ENCODE peak calls at places on chromosomes 2 and 18, in five cellular contexts. G is H9, T is IMR-90, E is mesenchymal stem cell, Y is H1. B is an unnamed sample.
A peak's percentile ranks its signal among the peaks of the same experiment; 100 is the strongest.

GRCh38 chr2:67581751-67582150 is 184.6 kb downstream of the ETAA1 start:
- DNase-seq in G (peak; percentile 65), T (no peak), E (no peak), Y (peak; percentile 57), B (no peak)

GRCh38 chr2:133756833-133757232 is 188.6 kb upstream of the NCKAP5 start:
- DNase-seq in G (no peak), T (no peak), E (no peak), Y (no peak), B (no peak)

GRCh38 chr2:124566518-124566970 is 541.5 kb downstream of the CNTNAP5 start:
- DNase-seq in G (no peak), T (no peak), E (no peak), Y (no peak), B (no peak)

GRCh38 chr2:129722306-129723020 is 257.0 kb upstream of the RAB6C start:
- DNase-seq in G (peak; percentile 46), T (no peak), E (no peak), Y (no peak), B (no peak)

GRCh38 chr2:21052044-21052443 is 8.2 kb upstream of the APOB start:
- DNase-seq in G (no peak), T (no peak), E (no peak), Y (peak; percentile 2), B (no peak)

GRCh38 chr2:41735446-41735845 is 312.4 kb upstream of the PKDCC start:
- DNase-seq in G (no peak), T (no peak), E (no peak), Y (no peak), B (no peak)

GRCh38 chr2:216424305-216424704 is 12.0 kb downstream of the SMARCAL1 start:
- DNase-seq in G (no peak), T (no peak), E (no peak), Y (no peak), B (no peak)

GRCh38 chr2:202038471-202039277 is 5.0 kb downstream of the FZD7 start:
- DNase-seq in G (peak; percentile 77), T (peak; percentile 62), E (peak; percentile 77), Y (no peak), B (no peak)

GRCh38 chr2:218125626-218126080 is at the start of gene CXCR2:
- DNase-seq in G (peak; percentile 38), T (no peak), E (no peak), Y (no peak), B (no peak)

GRCh38 chr2:53242090-53242489 is 525.5 kb upstream of the CHAC2 start:
- DNase-seq in G (no peak), T (no peak), E (no peak), Y (no peak), B (no peak)

GRCh38 chr2:200127852-200128251 is 172.5 kb downstream of the MAIP1 start:
- DNase-seq in G (no peak), T (peak; percentile 67), E (peak; percentile 18), Y (no peak), B (no peak)

GRCh38 chr2:240136671-240137292 is 677 bp upstream of the COPS9 start:
- DNase-seq in G (peak; percentile 22), T (no peak), E (no peak), Y (no peak), B (no peak)

GRCh38 chr2:218406949-218407703 is 7.5 kb downstream of the CTDSP1 start:
- DNase-seq in G (peak; percentile 51), T (peak; percentile 37), E (peak; percentile 60), Y (no peak), B (no peak)

GRCh38 chr2:139916822-139917221 is 1136.6 kb upstream of the NXPH2 start:
- DNase-seq in G (no peak), T (no peak), E (no peak), Y (no peak), B (no peak)

GRCh38 chr18:55900380-55900779 is 312.4 kb upstream of the TCF4 start:
- DNase-seq in G (no peak), T (peak; percentile 65), E (no peak), Y (no peak), B (no peak)

DNA sequence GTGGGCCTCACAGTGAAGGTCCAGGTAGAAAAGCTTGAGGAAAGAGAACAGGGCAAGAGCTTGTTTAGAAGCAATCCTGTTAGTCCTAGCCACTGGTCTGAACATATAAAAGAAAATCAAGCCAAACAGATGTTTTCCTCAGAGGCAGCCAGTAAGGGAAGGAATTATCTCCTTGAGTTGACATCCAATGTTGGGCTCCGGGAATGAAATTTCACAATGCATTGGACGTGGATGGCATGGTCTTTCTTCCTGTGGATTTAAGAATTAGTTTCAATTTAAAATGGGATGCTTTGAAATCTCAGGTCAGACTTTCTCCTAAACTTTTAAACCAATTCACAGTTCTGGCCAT is 92.1 kb downstream of the ACKR3 start:
- DNase-seq in G (no peak), T (no peak), E (no peak), Y (no peak), B (no peak)
- H3K4ac ChIP-seq in G (no peak overlapping the region), T (peak overlapping the region; percentile 35), E (no peak overlapping the region), Y (no peak overlapping the region), B (no peak overlapping the region)

GRCh38 chr2:230871361-230872150 is 6.8 kb downstream of the ITM2C start:
- DNase-seq in G (no peak), T (no peak), E (no peak), Y (no peak), B (no peak)
- H2BK5ac ChIP-seq in G (no peak overlapping the region), T (no peak overlapping the region), E (no peak overlapping the region), Y (peak overlapping the region; percentile 55), B (peak overlapping the region; percentile 27)

GRCh38 chr18:63969965-63970802 is at the start of gene SERPINB8:
- DNase-seq in G (peak; percentile 96), T (peak; percentile 94), E (peak; percentile 97), Y (peak; percentile 90), B (peak; percentile 78)
- H3K4ac ChIP-seq in G (no peak within 1 kb of the TSS), T (peak within 1 kb of the TSS; percentile 97), E (peak within 1 kb of the TSS; percentile 85), Y (no peak within 1 kb of the TSS), B (peak within 1 kb of the TSS; percentile 94)

GRCh38 chr2:236747925-236748324 is 178.3 kb downstream of the ACKR3 start:
- DNase-seq in G (no peak), T (no peak), E (no peak), Y (no peak), B (no peak)

GRCh38 chr2:236749346-236749745 is 179.7 kb downstream of the ACKR3 start:
- DNase-seq in G (no peak), T (peak; percentile 46), E (no peak), Y (no peak), B (no peak)

GRCh38 chr2:236748801-236749200 is 179.2 kb downstream of the ACKR3 start:
- DNase-seq in G (no peak), T (no peak), E (no peak), Y (no peak), B (no peak)

GRCh38 chr2:236747426-236747825 is 177.8 kb downstream of the ACKR3 start:
- DNase-seq in G (no peak), T (no peak), E (no peak), Y (no peak), B (no peak)

DNA sequence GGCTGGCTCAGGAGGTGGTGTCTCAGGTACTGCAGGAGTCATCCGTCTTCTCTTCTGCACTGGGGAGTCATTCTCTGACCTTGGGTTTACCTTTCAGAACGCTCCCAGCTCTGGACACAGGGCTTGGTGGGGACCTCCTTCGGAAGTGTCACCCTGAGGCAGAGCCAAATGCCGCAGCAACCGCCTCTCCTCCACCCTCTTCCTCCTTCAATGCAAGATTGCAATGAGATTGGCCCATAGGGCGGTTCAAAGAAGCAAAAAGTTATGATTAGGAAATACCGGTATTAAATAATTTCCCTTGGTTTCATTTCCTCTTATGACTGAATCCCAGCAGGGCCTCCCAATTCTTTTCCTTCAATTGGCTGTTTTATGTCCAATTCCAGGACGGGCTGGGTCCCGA is 178.8 kb downstream of the ACKR3 start:
- DNase-seq in G (no peak), T (no peak), E (no peak), Y (no peak), B (no peak)
- H2BK5ac ChIP-seq in G (no peak overlapping the region), T (no peak overlapping the region), E (no peak overlapping the region), Y (no peak overlapping the region), B (no peak overlapping the region)

GRCh38 chr2:43041167-43041566 is 185.2 kb downstream of the ZFP36L2 start:
- DNase-seq in G (no peak), T (no peak), E (peak; percentile 45), Y (no peak), B (no peak)

GRCh38 chr2:43038034-43038719 is 188.2 kb downstream of the ZFP36L2 start:
- DNase-seq in G (no peak), T (peak; percentile 35), E (peak; percentile 46), Y (no peak), B (no peak)

GRCh38 chr2:43040084-43040854 is 186.1 kb downstream of the ZFP36L2 start:
- DNase-seq in G (no peak), T (no peak), E (peak; percentile 51), Y (no peak), B (no peak)

GRCh38 chr2:43038720-43039099 is 187.7 kb downstream of the ZFP36L2 start:
- DNase-seq in G (no peak), T (no peak), E (no peak), Y (no peak), B (no peak)

GRCh38 chr2:43039376-43040080 is 186.9 kb downstream of the ZFP36L2 start:
- DNase-seq in G (no peak), T (no peak), E (no peak), Y (no peak), B (no peak)
- H3K4ac ChIP-seq in G (no peak overlapping the region), T (peak overlapping the region; percentile 85), E (peak overlapping the region; percentile 75), Y (no peak overlapping the region), B (no peak overlapping the region)

GRCh38 chr2:36544638-36545338 is 53.2 kb downstream of the FEZ2 start:
- DNase-seq in G (no peak), T (peak; percentile 52), E (no peak), Y (no peak), B (no peak)
- H2BK5ac ChIP-seq in G (no peak overlapping the region), T (peak overlapping the region; percentile 52), E (no peak overlapping the region), Y (no peak overlapping the region), B (no peak overlapping the region)

GRCh38 chr2:174633621-174633927 is 36.0 kb upstream of the WIPF1 start:
- DNase-seq in G (no peak), T (no peak), E (no peak), Y (no peak), B (no peak)

GRCh38 chr2:174634130-174635014 is 36.8 kb upstream of the WIPF1 start:
- DNase-seq in G (no peak), T (peak; percentile 12), E (peak; percentile 24), Y (no peak), B (no peak)

GRCh38 chr2:174636979-174637378 is 39.4 kb upstream of the WIPF1 start:
- DNase-seq in G (no peak), T (no peak), E (no peak), Y (no peak), B (no peak)

GRCh38 chr2:174635747-174636399 is 38.3 kb upstream of the WIPF1 start:
- DNase-seq in G (no peak), T (peak; percentile 75), E (no peak), Y (no peak), B (no peak)

DNA sequence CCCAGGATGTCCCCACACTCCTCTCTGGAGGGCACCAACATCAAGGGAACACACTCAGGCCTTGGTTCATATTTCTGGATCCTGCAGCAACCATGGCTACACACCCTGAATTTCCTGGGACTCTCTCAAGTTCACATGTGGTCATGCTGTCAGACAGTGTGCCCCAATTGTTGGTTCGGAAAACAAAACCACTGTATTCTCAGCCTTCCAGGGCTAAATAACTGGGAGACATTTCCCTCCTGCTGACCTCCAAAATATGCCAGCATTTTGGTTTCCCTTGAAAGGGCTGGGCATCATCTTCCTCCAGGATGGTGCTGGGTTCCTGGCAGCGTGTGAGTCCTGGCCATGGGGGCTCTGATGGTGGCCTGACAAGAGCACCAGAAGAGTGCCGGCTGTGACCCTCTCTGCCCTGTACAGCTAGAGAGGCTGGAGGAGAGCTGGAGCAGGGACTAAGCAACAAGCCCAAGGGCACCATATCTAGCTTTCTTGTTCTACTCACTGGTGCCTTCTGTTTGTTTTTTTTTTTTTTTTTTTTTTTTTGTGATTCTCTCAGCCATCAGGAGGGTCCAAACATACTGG is 37.5 kb upstream of the WIPF1 start:
- DNase-seq in G (no peak), T (no peak), E (no peak), Y (no peak), B (no peak)
- H3K4ac ChIP-seq in G (no peak overlapping the region), T (no peak overlapping the region), E (peak overlapping the region; percentile 72), Y (no peak overlapping the region), B (no peak overlapping the region)

B was measured in neuronal stem cell.